ENCODE peak calls at places on chromosome 2, in eight cellular contexts. F, K, Q, L, Y, A, O and S are unnamed samples.

GRCh38 chr2:9565436-9566153 is 10.0 kb upstream of the ADAM17 start:
- DNase-seq in A (peak; percentile 91), Q (no peak), F (peak; percentile 58), L (peak; percentile 25), K (peak; percentile 96), Y (no peak), O (peak; percentile 86), S (peak; percentile 74)

GRCh38 chr2:119267604-119268003 is 44.0 kb downstream of the STEAP3 start:
- DNase-seq in F (no peak), O (no peak), L (no peak), K (no peak), Y (no peak), Q (no peak), A (no peak), S (no peak)

GRCh38 chr2:41621095-41621494 is 426.7 kb upstream of the PKDCC start:
- DNase-seq in F (no peak), Q (no peak), O (no peak), L (no peak), A (no peak), K (no peak), Y (no peak), S (no peak)

GRCh38 chr2:1168856-1169255 is 218.2 kb downstream of the SNTG2 start:
- DNase-seq in Q (no peak), F (no peak), A (no peak), L (no peak), O (no peak), K (no peak), Y (no peak), S (no peak)

GRCh38 chr2:177617849-177618248 is 225.3 kb downstream of the AGPS start:
- DNase-seq in Y (no peak), K (no peak), F (no peak), Q (no peak), A (no peak), L (no peak), O (no peak), S (no peak)

GRCh38 chr2:33377048-33377447 is 99.4 kb upstream of the RASGRP3 start:
- DNase-seq in Q (no peak), F (peak; percentile 22), L (no peak), K (no peak), O (no peak), Y (no peak), A (no peak), S (no peak)

GRCh38 chr2:69946351-69947077 is 14.9 kb downstream of the ASPRV1 start:
- DNase-seq in Q (peak; percentile 84), F (no peak), Y (no peak), L (no peak), O (no peak), A (peak; percentile 21), K (peak; percentile 74), S (no peak)

GRCh38 chr2:18834341-18834740 is 245.0 kb upstream of the NT5C1B start:
- DNase-seq in K (peak; percentile 58), L (no peak), Y (no peak), Q (no peak), A (no peak), O (no peak), F (no peak), S (no peak)

GRCh38 chr2:85758361-85759256 is 4.8 kb downstream of the ATOH8 start:
- DNase-seq in K (no peak), O (no peak), Q (no peak), A (no peak), L (peak; percentile 82), F (peak; percentile 13), Y (no peak), S (no peak)

GRCh38 chr2:85760872-85761271 is 7.1 kb downstream of the ATOH8 start:
- DNase-seq in L (no peak), K (no peak), F (no peak), Q (no peak), Y (no peak), O (no peak), A (no peak), S (no peak)

GRCh38 chr2:85757860-85758259 is 4.1 kb downstream of the ATOH8 start:
- DNase-seq in O (no peak), Q (no peak), F (no peak), L (no peak), A (no peak), Y (no peak), K (no peak), S (no peak)

GRCh38 chr2:85760371-85760770 is 6.6 kb downstream of the ATOH8 start:
- DNase-seq in O (no peak), Y (no peak), Q (no peak), L (no peak), A (no peak), K (peak; percentile 70), F (no peak), S (no peak)

DNA sequence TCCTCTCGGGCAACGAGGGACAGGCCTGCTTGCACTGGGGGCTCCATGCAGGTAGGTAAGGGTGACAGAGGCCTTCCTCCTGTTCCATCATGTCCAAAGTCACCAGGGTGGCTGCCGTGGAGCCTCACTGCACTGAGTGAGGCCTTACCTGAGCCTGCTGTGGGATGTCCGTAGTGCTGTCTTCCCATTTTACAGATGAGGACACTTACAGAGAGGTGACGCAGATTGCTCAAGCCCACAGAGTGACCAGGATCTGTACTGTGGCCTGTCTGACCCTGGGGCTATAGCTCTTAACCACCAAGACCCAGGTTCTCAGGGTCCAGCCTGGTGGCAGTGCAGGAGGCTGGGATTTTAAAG is 5.4 kb downstream of the ATOH8 start:
- DNase-seq in L (no peak), Y (no peak), O (no peak), K (no peak), A (no peak), Q (no peak), F (no peak), S (no peak)
- H3K4me3 ChIP-seq in L (no peak overlapping the region), Y (no peak overlapping the region), O (no peak overlapping the region), K (no peak overlapping the region), A (no peak overlapping the region), Q (no peak overlapping the region), F (peak overlapping the region; percentile 98), S (no peak overlapping the region)

GRCh38 chr2:23618696-23619530 is 233.9 kb downstream of the KLHL29 start:
- DNase-seq in F (no peak), A (no peak), O (no peak), K (peak; percentile 16), Y (peak; percentile 45), Q (no peak), L (no peak), S (no peak)

GRCh38 chr2:23617817-23618216 is 232.8 kb downstream of the KLHL29 start:
- DNase-seq in L (no peak), Q (no peak), Y (peak; percentile 46), O (no peak), F (peak; percentile 33), K (no peak), A (no peak), S (no peak)

GRCh38 chr2:23616630-23617029 is 231.7 kb downstream of the KLHL29 start:
- DNase-seq in O (no peak), F (no peak), Q (no peak), Y (peak; percentile 70), K (no peak), L (no peak), A (no peak), S (no peak)

GRCh38 chr2:23618265-23618664 is 233.3 kb downstream of the KLHL29 start:
- DNase-seq in F (no peak), K (no peak), Q (no peak), O (no peak), L (no peak), A (no peak), Y (peak; percentile 24), S (no peak)

DNA sequence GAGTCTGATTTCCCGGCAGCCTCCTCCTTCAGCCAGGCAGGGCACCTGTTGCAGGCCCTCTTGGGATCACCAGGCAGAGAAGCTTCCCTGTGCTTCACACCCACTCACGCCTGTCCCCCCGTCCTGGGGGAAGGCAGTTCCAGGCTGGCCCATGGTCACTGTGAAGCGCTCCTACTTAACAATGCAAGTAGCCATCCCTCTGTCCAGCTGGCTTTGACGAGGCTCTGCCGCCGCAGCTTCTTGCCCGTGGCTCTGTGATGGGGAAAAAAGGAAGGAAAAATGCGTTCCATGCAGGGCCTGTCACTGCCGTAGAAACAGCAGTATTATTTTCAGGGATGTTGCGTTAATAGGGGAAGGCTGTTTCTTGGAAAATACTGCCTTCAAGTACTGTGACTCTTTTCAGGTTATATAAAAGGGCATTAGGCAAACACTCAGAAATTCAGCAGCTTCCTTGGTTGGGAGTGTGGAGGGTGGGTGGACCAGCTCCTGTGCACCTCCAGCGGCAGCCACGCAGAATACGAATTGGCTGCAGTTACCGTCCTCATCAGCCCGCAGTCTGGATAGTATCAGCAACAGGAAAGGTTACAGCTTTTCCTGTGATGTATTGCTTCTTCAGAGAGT is 232.3 kb downstream of the KLHL29 start:
- DNase-seq in O (peak; percentile 41), F (peak; percentile 51), K (peak; percentile 64), Y (peak; percentile 43), A (no peak), Q (no peak), L (no peak), S (no peak)
- TF ChIP-seq CTCF in O (peak; percentile 76), F (peak; percentile 64), K (peak; percentile 58), Y (no peak), A (peak; percentile 38), Q (no peak), L (no peak), S (peak; percentile 47)

GRCh38 chr2:199469514-199470360 is 12.0 kb upstream of the SATB2 start:
- DNase-seq in A (no peak), F (no peak), O (no peak), K (no peak), Q (no peak), L (no peak), Y (no peak), S (no peak)

GRCh38 chr2:199470672-199471442 is 13.1 kb upstream of the SATB2 start:
- DNase-seq in Y (no peak), K (no peak), Q (no peak), L (no peak), F (no peak), A (no peak), O (no peak), S (no peak)

GRCh38 chr2:199470361-199470671 is 12.6 kb upstream of the SATB2 start:
- DNase-seq in Y (no peak), L (no peak), Q (no peak), A (no peak), O (no peak), K (no peak), F (no peak), S (no peak)

GRCh38 chr2:199468561-199469513 is 11.1 kb upstream of the SATB2 start:
- DNase-seq in O (no peak), Q (no peak), F (no peak), A (no peak), K (no peak), Y (no peak), L (no peak), S (no peak)

DNA sequence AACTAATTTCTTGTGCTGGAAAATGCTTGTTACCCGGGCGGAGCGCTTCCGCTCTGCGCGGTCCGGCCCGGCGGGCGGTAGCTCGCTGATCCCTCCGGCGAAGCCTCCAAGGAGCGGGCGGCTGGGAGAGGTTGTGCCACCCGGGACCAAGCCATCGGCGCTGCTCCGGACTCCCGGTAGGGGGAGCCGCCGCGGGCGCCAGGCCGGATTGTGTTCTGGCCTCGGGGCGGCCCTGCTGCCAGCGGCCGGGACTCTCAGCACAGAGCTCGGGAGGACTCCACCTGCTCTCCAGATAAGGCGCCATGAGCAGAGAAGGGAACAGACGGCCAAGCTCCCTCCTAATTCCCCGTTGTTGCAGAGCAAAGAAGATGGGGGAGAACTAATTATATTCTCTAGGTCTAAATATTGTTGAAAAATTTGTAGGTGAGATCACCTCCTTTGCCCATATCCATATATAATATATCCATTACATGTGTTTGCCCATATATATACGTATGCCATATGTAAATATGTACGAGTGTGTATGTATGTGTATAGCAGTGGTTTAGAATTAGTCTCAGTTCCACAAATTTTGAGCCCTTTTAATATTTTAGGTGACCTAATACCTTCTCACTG is 13.8 kb upstream of the SATB2 start:
- DNase-seq in F (peak; percentile 39), O (no peak), A (no peak), Q (peak; percentile 86), K (peak; percentile 45), Y (peak; percentile 83), L (peak; percentile 59), S (no peak)
- H3K4me3 ChIP-seq in F (peak overlapping the region; percentile 17), O (peak overlapping the region; percentile 31), A (peak overlapping the region; percentile 6), Q (peak overlapping the region; percentile 29), K (peak overlapping the region; percentile 28), Y (no peak overlapping the region), L (no peak overlapping the region), S (no peak overlapping the region)

GRCh38 chr2:136787970-136788369 is 22.6 kb downstream of the THSD7B start:
- DNase-seq in O (no peak), K (no peak), F (no peak), Y (no peak), A (no peak), Q (no peak), L (no peak), S (no peak)

GRCh38 chr2:136785215-136785614 is 19.9 kb downstream of the THSD7B start:
- DNase-seq in L (no peak), O (no peak), F (no peak), Q (no peak), A (no peak), K (no peak), Y (no peak), S (no peak)

GRCh38 chr2:136783856-136784255 is 18.5 kb downstream of the THSD7B start:
- DNase-seq in Q (no peak), Y (no peak), L (no peak), A (no peak), F (no peak), O (no peak), K (no peak), S (no peak)
- TF ChIP-seq CTCF in Q (no peak), Y (no peak), L (no peak), A (no peak), F (no peak), O (no peak), K (no peak), S (no peak)